ENCODE peak calls at places on chromosomes 4 and X, in nine cellular contexts. One of them, this sample, is unnamed.

GRCh38 chr4:87005369-87005689 is 70.5 kb downstream of the AFF1 start:
- DNase-seq in EL: no peak
- DNase-seq in Kasumi-1: peak; percentile 15
- DNase-seq in T-helper 17 cell: no peak
- DNase-seq in NCI-H774: no peak
- DNase-seq in KG1: no peak
- DNase-seq in spleen: no peak
- DNase-seq in mesendoderm: no peak
- DNase-seq in HT-29: peak; percentile 23
- DNase-seq in this sample: no peak

GRCh38 chr4:67122029-67122428 is 423.3 kb downstream of the CENPC start:
- DNase-seq in EL: peak; percentile 4
- DNase-seq in Kasumi-1: peak; percentile 30
- DNase-seq in T-helper 17 cell: no peak
- DNase-seq in NCI-H774: no peak
- DNase-seq in KG1: no peak
- DNase-seq in spleen: no peak
- DNase-seq in mesendoderm: peak; percentile 70
- DNase-seq in HT-29: peak; percentile 51
- DNase-seq in this sample: no peak

GRCh38 chrX:2391869-2392606 is 108.7 kb downstream of the DHRSX start:
- DNase-seq in EL: peak; percentile 94
- DNase-seq in Kasumi-1: no peak
- DNase-seq in T-helper 17 cell: no peak
- DNase-seq in NCI-H774: no peak
- DNase-seq in KG1: no peak
- DNase-seq in spleen: no peak
- DNase-seq in mesendoderm: peak; percentile 98
- DNase-seq in HT-29: peak; percentile 65
- DNase-seq in this sample: no peak

GRCh38 chr4:160347197-160347596 is 1244.3 kb downstream of the RAPGEF2 start:
- DNase-seq in EL: no peak
- DNase-seq in Kasumi-1: no peak
- DNase-seq in T-helper 17 cell: no peak
- DNase-seq in NCI-H774: no peak
- DNase-seq in KG1: no peak
- DNase-seq in spleen: no peak
- DNase-seq in mesendoderm: no peak
- DNase-seq in HT-29: no peak
- DNase-seq in this sample: no peak

GRCh38 chr4:95289028-95289634 is 259.6 kb downstream of the UNC5C start:
- DNase-seq in EL: no peak
- DNase-seq in Kasumi-1: no peak
- DNase-seq in T-helper 17 cell: no peak
- DNase-seq in NCI-H774: no peak
- DNase-seq in KG1: no peak
- DNase-seq in spleen: no peak
- DNase-seq in mesendoderm: no peak
- DNase-seq in HT-29: peak; percentile 3
- DNase-seq in this sample: no peak

GRCh38 chrX:30309139-30309571 is at the start of gene NR0B1:
- DNase-seq in EL: no peak
- DNase-seq in Kasumi-1: no peak
- DNase-seq in T-helper 17 cell: no peak
- DNase-seq in NCI-H774: peak; percentile 72
- DNase-seq in KG1: no peak
- DNase-seq in spleen: peak; percentile 66
- DNase-seq in mesendoderm: peak; percentile 16
- DNase-seq in HT-29: no peak
- DNase-seq in this sample: peak; percentile 71

GRCh38 chr4:145066063-145066501 is 31.9 kb downstream of the ANAPC10 start:
- DNase-seq in EL: no peak
- DNase-seq in Kasumi-1: no peak
- DNase-seq in T-helper 17 cell: no peak
- DNase-seq in NCI-H774: no peak
- DNase-seq in KG1: no peak
- DNase-seq in spleen: no peak
- DNase-seq in mesendoderm: peak; percentile 68
- DNase-seq in HT-29: peak; percentile 55
- DNase-seq in this sample: no peak

GRCh38 chr4:188714907-188715306 is 575.7 kb downstream of the TRIML1 start:
- DNase-seq in EL: peak; percentile 32
- DNase-seq in Kasumi-1: no peak
- DNase-seq in T-helper 17 cell: no peak
- DNase-seq in NCI-H774: no peak
- DNase-seq in KG1: no peak
- DNase-seq in spleen: no peak
- DNase-seq in mesendoderm: no peak
- DNase-seq in HT-29: no peak
- DNase-seq in this sample: no peak

GRCh38 chrX:141278306-141278705 is 36.0 kb upstream of the SPANXC start:
- DNase-seq in EL: peak; percentile 23
- DNase-seq in Kasumi-1: peak; percentile 28
- DNase-seq in T-helper 17 cell: no peak
- DNase-seq in NCI-H774: no peak
- DNase-seq in KG1: no peak
- DNase-seq in spleen: no peak
- DNase-seq in mesendoderm: peak; percentile 48
- DNase-seq in HT-29: peak; percentile 47
- DNase-seq in this sample: no peak

GRCh38 chr4:15930314-15930713 is 8.2 kb downstream of the FGFBP1 start:
- DNase-seq in EL: no peak
- DNase-seq in Kasumi-1: no peak
- DNase-seq in T-helper 17 cell: no peak
- DNase-seq in NCI-H774: no peak
- DNase-seq in KG1: no peak
- DNase-seq in spleen: no peak
- DNase-seq in mesendoderm: no peak
- DNase-seq in HT-29: no peak
- DNase-seq in this sample: no peak

GRCh38 chrX:150569155-150569477 is 695 bp downstream of the MTM1 start:
- DNase-seq in EL: peak; percentile 29
- DNase-seq in Kasumi-1: peak; percentile 33
- DNase-seq in T-helper 17 cell: peak; percentile 16
- DNase-seq in NCI-H774: no peak
- DNase-seq in KG1: no peak
- DNase-seq in spleen: no peak
- DNase-seq in mesendoderm: no peak
- DNase-seq in HT-29: no peak
- DNase-seq in this sample: peak; percentile 87

GRCh38 chr4:184416913-184417734 is 57.2 kb downstream of the IRF2 start:
- DNase-seq in EL: peak; percentile 7
- DNase-seq in Kasumi-1: peak; percentile 64
- DNase-seq in T-helper 17 cell: no peak
- DNase-seq in NCI-H774: no peak
- DNase-seq in KG1: no peak
- DNase-seq in spleen: no peak
- DNase-seq in mesendoderm: no peak
- DNase-seq in HT-29: no peak
- DNase-seq in this sample: no peak

GRCh38 chr4:8405516-8405875 is 35.0 kb downstream of the ACOX3 start:
- DNase-seq in EL: no peak
- DNase-seq in Kasumi-1: no peak
- DNase-seq in T-helper 17 cell: no peak
- DNase-seq in NCI-H774: no peak
- DNase-seq in KG1: no peak
- DNase-seq in spleen: no peak
- DNase-seq in mesendoderm: no peak
- DNase-seq in HT-29: no peak
- DNase-seq in this sample: peak; percentile 74